ENCODE peak calls at places on chromosomes 2 and 18, in seven cellular contexts. S, P, M, B, D, H and N are unnamed samples.

GRCh38 chr2:212994976-212995375 is 156.4 kb downstream of the IKZF2 start:
- DNase-seq in S (no peak), P (no peak), M (no peak), B (no peak), D (no peak), H (peak; percentile 69), N (no peak)

GRCh38 chr2:168920504-168921157 is 19.5 kb downstream of the G6PC2 start:
- DNase-seq in S (no peak), P (no peak), M (no peak), B (no peak), D (no peak), H (no peak), N (no peak)

GRCh38 chr18:73662440-73662839 is 485.2 kb downstream of the FBXO15 start:
- DNase-seq in S (no peak), P (no peak), M (no peak), B (no peak), D (no peak), H (no peak), N (no peak)

GRCh38 chr2:217964658-217965161 is 38.1 kb downstream of the TNS1 start:
- DNase-seq in S (no peak), P (no peak), M (no peak), B (no peak), D (no peak), H (no peak), N (peak; percentile 40)

GRCh38 chr2:119064567-119064966 is 94.0 kb downstream of the C1QL2 start:
- DNase-seq in S (no peak), P (no peak), M (no peak), B (no peak), D (no peak), H (no peak), N (no peak)

GRCh38 chr18:23964282-23965238 is 50.0 kb upstream of the TTC39C start:
- DNase-seq in S (no peak), P (no peak), M (no peak), B (no peak), D (no peak), H (no peak), N (no peak)

GRCh38 chr2:189633392-189633811 is 27.9 kb upstream of the ASNSD1 start:
- DNase-seq in S (no peak), P (no peak), M (no peak), B (no peak), D (no peak), H (no peak), N (no peak)

GRCh38 chr18:45320724-45321123 is 294.6 kb upstream of the SLC14A2 start:
- DNase-seq in S (no peak), P (no peak), M (no peak), B (no peak), D (no peak), H (no peak), N (peak; percentile 54)

GRCh38 chr2:85009019-85009618 is 38.2 kb downstream of the KCMF1 start:
- DNase-seq in S (no peak), P (no peak), M (no peak), B (no peak), D (no peak), H (no peak), N (no peak)

GRCh38 chr18:33755918-33756590 is 178.0 kb downstream of the ASXL3 start:
- DNase-seq in S (no peak), P (no peak), M (no peak), B (peak; percentile 62), D (no peak), H (peak; percentile 79), N (no peak)

GRCh38 chr2:215888680-215889079 is 124.7 kb downstream of the MREG start:
- DNase-seq in S (no peak), P (no peak), M (no peak), B (no peak), D (no peak), H (no peak), N (no peak)